ENCODE peak calls at places on chromosome 9, in seven cellular contexts. Q is gastrocnemius medialis, V is astrocyte of the cerebellum, E is cardiac fibroblast, C is GM23248, Z is PC-3, T is colonic mucosa. S is an unnamed sample.

GRCh38 chr9:115369322-115369957 is 251.5 kb upstream of the TNC start:
- DNase-seq in C (peak; percentile 58), Q (no peak), T (no peak), E (peak; percentile 57), V (peak; percentile 90), Z (no peak), S (no peak)

GRCh38 chr9:138121438-138122050 is 244.0 kb downstream of the CACNA1B start:
- DNase-seq in E (no peak), Z (no peak), C (no peak), T (no peak), V (no peak), Q (no peak), S (no peak)

GRCh38 chr9:33446507-33447403 is 638 bp downstream of the AQP3 start:
- DNase-seq in Q (no peak), E (peak; percentile 48), T (peak; percentile 58), Z (peak; percentile 68), C (peak; percentile 70), V (no peak), S (no peak)

GRCh38 chr9:90251311-90251710 is 391.3 kb downstream of the DIRAS2 start:
- DNase-seq in Q (no peak), V (no peak), E (no peak), C (no peak), Z (peak; percentile 1), T (no peak), S (no peak)

GRCh38 chr9:89743216-89743575 is 138.4 kb downstream of the GADD45G start:
- DNase-seq in T (no peak), Q (no peak), V (no peak), C (no peak), E (no peak), Z (no peak), S (no peak)

GRCh38 chr9:132003904-132004303 is 75.8 kb downstream of the MED27 start:
- DNase-seq in V (no peak), Q (no peak), E (no peak), C (no peak), Z (no peak), T (no peak), S (no peak)

GRCh38 chr9:109504689-109505088 is 6.6 kb upstream of the PTPN3 start:
- DNase-seq in Q (no peak), E (no peak), C (no peak), V (no peak), Z (no peak), T (no peak), S (no peak)

GRCh38 chr9:15352301-15352700 is 45.3 kb upstream of the TTC39B start:
- DNase-seq in T (no peak), Q (no peak), E (no peak), V (no peak), Z (peak; percentile 74), C (no peak), S (no peak)

GRCh38 chr9:107711528-107711927 is 222.0 kb upstream of the KLF4 start:
- DNase-seq in T (peak; percentile 89), C (peak; percentile 85), Q (no peak), E (peak; percentile 94), V (peak; percentile 70), Z (peak; percentile 97), S (no peak)

GRCh38 chr9:35910613-35911488 is 1.6 kb downstream of the SPAAR start:
- DNase-seq in T (peak; percentile 80), V (no peak), E (peak; percentile 83), C (peak; percentile 68), Z (peak; percentile 78), Q (no peak), S (no peak)

GRCh38 chr9:124754289-124754688 is 16.8 kb downstream of the NR6A1 start:
- DNase-seq in C (peak; percentile 48), Q (no peak), Z (peak; percentile 32), E (peak; percentile 53), T (no peak), V (no peak), S (no peak)

GRCh38 chr9:116147821-116148220 is 5.8 kb upstream of the PAPPA start:
- DNase-seq in V (no peak), C (no peak), E (peak; percentile 11), Z (no peak), Q (no peak), T (no peak), S (no peak)

GRCh38 chr9:4464911-4465513 is 25.3 kb upstream of the SLC1A1 start:
- DNase-seq in Z (no peak), T (no peak), V (no peak), E (peak; percentile 40), Q (no peak), C (peak; percentile 4), S (no peak)

GRCh38 chr9:72858089-72858912 is 94.6 kb downstream of the ALDH1A1 start:
- DNase-seq in C (peak; percentile 54), T (no peak), Q (peak; percentile 14), V (no peak), E (peak; percentile 47), Z (no peak), S (no peak)

GRCh38 chr9:137715321-137715720 is 96.5 kb downstream of the EHMT1 start:
- DNase-seq in E (no peak), Q (peak; percentile 83), T (no peak), C (no peak), V (no peak), Z (no peak), S (no peak)

GRCh38 chr9:110058304-110058953 is 149.5 kb downstream of the C9orf152 start:
- DNase-seq in Z (peak; percentile 79), T (peak; percentile 78), V (no peak), C (no peak), E (peak; percentile 60), Q (peak; percentile 35), S (no peak)

GRCh38 chr9:126915281-126915816 is 767 bp downstream of the RALGPS1 start:
- DNase-seq in E (no peak), Z (peak; percentile 61), T (peak; percentile 87), V (no peak), C (peak; percentile 19), Q (peak; percentile 28), S (no peak)
- H3K4me3 ChIP-seq in E (no peak overlapping the region), Z (peak overlapping the region; percentile 68), T (peak overlapping the region; percentile 56), V (peak overlapping the region; percentile 36), C (no peak overlapping the region), Q (peak overlapping the region; percentile 67), S (peak overlapping the region; percentile 78)

GRCh38 chr9:134162926-134163373 is 1.4 kb downstream of the RNU6ATAC start:
- DNase-seq in C (no peak), Z (no peak), V (no peak), T (no peak), E (no peak), Q (no peak), S (no peak)
- H3K4me3 ChIP-seq in C (no peak overlapping the region), Z (no peak overlapping the region), V (no peak overlapping the region), T (no peak overlapping the region), E (peak overlapping the region; percentile 32), Q (no peak overlapping the region), S (no peak overlapping the region)

GRCh38 chr9:34592895-34593601 is 3.5 kb upstream of the CNTFR start:
- DNase-seq in V (no peak), E (no peak), Z (peak; percentile 12), T (peak; percentile 45), Q (peak; percentile 94), C (peak; percentile 35), S (peak; percentile 44)
- H3K4me3 ChIP-seq in V (no peak overlapping the region), E (no peak overlapping the region), Z (no peak overlapping the region), T (no peak overlapping the region), Q (no peak overlapping the region), C (no peak overlapping the region), S (no peak overlapping the region)

DNA sequence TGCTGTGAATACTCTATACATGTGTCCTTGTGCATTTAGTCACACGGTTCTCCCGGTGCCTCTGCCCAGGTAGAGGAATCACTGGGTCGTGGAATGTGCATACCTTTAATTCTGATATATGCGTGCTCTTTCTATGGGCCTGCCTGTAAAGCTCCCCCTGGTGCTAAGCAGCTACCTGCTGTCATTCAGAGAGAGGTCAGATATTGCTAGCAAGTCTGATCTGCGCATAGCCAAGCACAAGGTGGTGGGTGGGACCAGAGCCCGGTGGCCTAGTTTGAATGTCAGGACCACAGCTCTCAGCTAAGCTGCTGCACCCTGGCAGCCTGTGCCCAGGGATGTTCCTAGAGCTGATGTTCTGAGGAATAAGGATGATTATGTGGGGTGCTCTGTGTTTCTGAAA is 33.4 kb downstream of the TJP2 start:
- DNase-seq in Q (no peak), E (no peak), V (no peak), Z (no peak), T (no peak), C (no peak), S (no peak)
- H3K4me3 ChIP-seq in Q (no peak overlapping the region), E (no peak overlapping the region), V (no peak overlapping the region), Z (no peak overlapping the region), T (no peak overlapping the region), C (no peak overlapping the region), S (no peak overlapping the region)

GRCh38 chr9:112836394-112836793 is 54.3 kb downstream of the SLC46A2 start:
- DNase-seq in Z (no peak), T (peak; percentile 82), V (no peak), C (no peak), E (no peak), Q (no peak), S (no peak)
- H3K4me3 ChIP-seq in Z (no peak overlapping the region), T (no peak overlapping the region), V (no peak overlapping the region), C (no peak overlapping the region), E (no peak overlapping the region), Q (no peak overlapping the region), S (no peak overlapping the region)

DNA sequence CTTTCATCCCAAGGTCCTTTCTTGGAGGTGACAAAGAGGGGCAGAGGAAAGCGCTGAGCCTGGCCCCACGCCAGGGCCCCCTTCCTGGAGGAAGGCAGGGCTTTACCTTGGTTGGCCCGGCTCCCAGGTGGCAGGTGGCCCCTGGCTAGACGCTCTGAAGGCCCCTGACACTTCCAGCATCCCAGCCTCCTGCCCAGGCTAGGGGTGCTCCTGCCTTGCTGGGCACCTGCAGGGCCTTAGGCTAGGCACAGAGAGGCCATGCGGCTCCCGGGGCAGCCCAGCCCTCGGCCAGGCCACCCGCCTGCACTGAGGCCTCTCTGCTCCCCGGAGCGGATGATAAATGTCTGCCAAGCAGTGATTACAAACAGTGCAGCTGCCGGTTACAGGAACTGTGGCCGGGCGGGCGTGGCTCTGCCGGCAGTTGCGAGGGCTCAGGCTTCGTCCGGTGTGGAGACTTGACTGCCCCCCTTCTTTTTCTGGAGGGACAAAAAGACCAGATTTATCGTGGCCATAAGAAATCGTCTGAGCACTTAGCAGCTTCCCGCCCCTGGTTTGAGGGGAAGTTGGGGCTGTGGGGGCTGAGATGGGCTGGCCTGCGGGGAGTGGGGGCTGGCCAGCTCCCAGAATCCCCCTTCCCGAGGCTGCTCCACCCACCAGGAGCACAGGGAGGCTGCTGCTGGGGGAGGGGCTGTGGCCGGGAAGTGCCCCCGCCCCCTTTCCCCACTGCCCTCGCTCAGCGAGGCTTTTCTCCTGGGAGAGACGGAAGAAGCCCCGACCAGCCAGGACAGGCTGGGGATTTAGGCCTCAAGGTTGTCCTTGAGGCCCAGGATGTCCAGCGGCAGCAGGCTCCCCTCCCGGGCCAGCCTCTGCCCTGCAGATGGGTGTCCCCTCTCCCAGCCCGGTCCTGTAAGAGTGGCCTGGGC is 31.6 kb upstream of the UBAC1 start:
- DNase-seq in T (peak; percentile 77), Q (peak; percentile 71), E (peak; percentile 75), C (peak; percentile 87), Z (peak; percentile 69), V (peak; percentile 27), S (peak; percentile 49)
- H3K4me3 ChIP-seq in T (peak overlapping the region; percentile 14), Q (peak overlapping the region; percentile 32), E (peak overlapping the region; percentile 17), C (peak overlapping the region; percentile 27), Z (peak overlapping the region; percentile 47), V (peak overlapping the region; percentile 7), S (peak overlapping the region; percentile 67)

DNA sequence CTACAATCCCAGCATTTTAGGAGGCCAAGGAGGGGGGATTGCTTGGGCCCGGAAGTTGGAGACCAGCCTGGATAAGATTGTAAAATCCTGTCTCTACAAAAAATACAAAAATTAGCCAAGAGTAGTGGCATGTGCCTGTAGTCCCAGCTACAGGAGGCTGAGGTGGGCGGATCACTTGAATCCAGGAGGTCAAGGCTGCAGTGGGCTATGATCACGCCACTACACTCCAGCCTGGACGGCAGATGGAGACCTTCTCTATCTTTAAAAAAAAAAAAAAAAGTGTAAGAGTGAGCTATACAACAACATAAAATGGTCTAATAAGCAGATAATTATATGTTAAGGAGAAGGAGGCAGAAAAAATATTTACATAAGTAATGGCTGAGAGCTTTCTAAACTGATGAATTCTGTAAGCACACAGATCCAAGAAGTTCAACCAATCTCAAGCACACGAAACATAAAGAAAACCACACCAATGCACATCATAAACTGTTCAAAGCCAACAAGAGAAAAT is 23.0 kb downstream of the CDC14B start:
- DNase-seq in Q (no peak), T (no peak), C (no peak), Z (no peak), E (no peak), V (no peak), S (no peak)
- H3K4me3 ChIP-seq in Q (no peak overlapping the region), T (no peak overlapping the region), C (no peak overlapping the region), Z (no peak overlapping the region), E (no peak overlapping the region), V (no peak overlapping the region), S (no peak overlapping the region)

S was measured in thoracic aorta.